ENCODE peak calls at places on chromosomes 7 and 10, in five cellular contexts. One of them, this sample, is unnamed.

GRCh38 chr10:95290446-95290800 is 380 bp downstream of the PDLIM1 start:
- DNase-seq in T-cell: no peak
- DNase-seq in AG08395: no peak
- DNase-seq in BJ: no peak
- DNase-seq in astrocyte of the cerebellum: no peak
- DNase-seq in this sample: no peak

GRCh38 chr10:5014936-5015335 is 11.3 kb upstream of the AKR1C2 start:
- DNase-seq in BJ: no peak
- DNase-seq in AG08395: peak; percentile 19
- DNase-seq in astrocyte of the cerebellum: no peak
- DNase-seq in T-cell: no peak
- DNase-seq in this sample: peak; percentile 16

GRCh38 chr10:8086315-8086714 is 31.8 kb downstream of the GATA3 start:
- DNase-seq in AG08395: no peak
- DNase-seq in BJ: no peak
- DNase-seq in T-cell: no peak
- DNase-seq in astrocyte of the cerebellum: no peak
- DNase-seq in this sample: no peak

GRCh38 chr10:132136097-132136521 is 50.6 kb upstream of the DPYSL4 start:
- DNase-seq in T-cell: no peak
- DNase-seq in AG08395: no peak
- DNase-seq in BJ: no peak
- DNase-seq in astrocyte of the cerebellum: no peak
- DNase-seq in this sample: no peak

GRCh38 chr10:96338279-96338925 is 20.4 kb downstream of the OPALIN start:
- DNase-seq in BJ: no peak
- DNase-seq in T-cell: no peak
- DNase-seq in astrocyte of the cerebellum: no peak
- DNase-seq in AG08395: no peak
- DNase-seq in this sample: no peak

GRCh38 chr10:49089152-49089788 is 26.1 kb downstream of the VSTM4 start:
- DNase-seq in AG08395: no peak
- DNase-seq in BJ: no peak
- DNase-seq in T-cell: no peak
- DNase-seq in astrocyte of the cerebellum: no peak
- DNase-seq in this sample: no peak

GRCh38 chr7:24830440-24831050 is 73.3 kb upstream of the GSDME start:
- DNase-seq in T-cell: no peak
- DNase-seq in AG08395: no peak
- DNase-seq in astrocyte of the cerebellum: no peak
- DNase-seq in BJ: no peak
- DNase-seq in this sample: no peak

GRCh38 chr7:91880413-91881241 is at the start of gene MTERF1:
- DNase-seq in T-cell: peak; percentile 92
- DNase-seq in astrocyte of the cerebellum: peak; percentile 82
- DNase-seq in BJ: peak; percentile 30
- DNase-seq in AG08395: peak; percentile 92
- DNase-seq in this sample: peak; percentile 84

GRCh38 chr10:80603516-80603915 is 65.8 kb downstream of the SH2D4B start:
- DNase-seq in T-cell: no peak
- DNase-seq in astrocyte of the cerebellum: no peak
- DNase-seq in AG08395: no peak
- DNase-seq in BJ: no peak
- DNase-seq in this sample: no peak

GRCh38 chr10:91296471-91296870 is 76.0 kb downstream of the PCGF5 start:
- DNase-seq in astrocyte of the cerebellum: no peak
- DNase-seq in BJ: no peak
- DNase-seq in AG08395: no peak
- DNase-seq in T-cell: no peak
- DNase-seq in this sample: no peak

GRCh38 chr7:21923663-21924062 is 22.0 kb downstream of the CDCA7L start:
- DNase-seq in T-cell: no peak
- DNase-seq in astrocyte of the cerebellum: no peak
- DNase-seq in BJ: no peak
- DNase-seq in AG08395: no peak
- DNase-seq in this sample: no peak

GRCh38 chr10:14563359-14563758 is 211.3 kb downstream of the FAM107B start:
- DNase-seq in AG08395: no peak
- DNase-seq in astrocyte of the cerebellum: no peak
- DNase-seq in BJ: no peak
- DNase-seq in T-cell: no peak
- DNase-seq in this sample: no peak

GRCh38 chr7:144454256-144455039 is 51.0 kb upstream of the NOBOX start:
- DNase-seq in BJ: no peak
- DNase-seq in T-cell: no peak
- DNase-seq in AG08395: no peak
- DNase-seq in astrocyte of the cerebellum: no peak
- DNase-seq in this sample: no peak